ENCODE peak calls at places on chromosome 21, in nine cellular contexts. Z is breast epithelium, C is body of pancreas, I is IMR-90, Q is hepatocyte, B is H9, M is A549, H is cardiac muscle cell, K is stomach. X is an unnamed sample.

GRCh38 chr21:37797403-37797802 is 118.9 kb downstream of the KCNJ6 start:
- DNase-seq in Z (no peak), C (no peak), I (no peak), Q (no peak), B (no peak), M (no peak), H (no peak), K (no peak), X (no peak)

GRCh38 chr21:38769253-38769780 is 36.4 kb upstream of the ETS2 start:
- DNase-seq in Z (no peak), C (no peak), I (peak; percentile 94), Q (peak; percentile 38), B (no peak), M (no peak), H (peak; percentile 25), K (no peak), X (no peak)

GRCh38 chr21:22728091-22728490 is 1729.9 kb downstream of the NCAM2 start:
- DNase-seq in Z (no peak), C (no peak), I (no peak), Q (no peak), B (no peak), M (no peak), H (no peak), K (no peak), X (no peak)

GRCh38 chr21:18801468-18801867 is 397.9 kb upstream of the TMPRSS15 start:
- DNase-seq in Z (no peak), C (no peak), I (no peak), Q (peak; percentile 24), B (no peak), M (no peak), H (peak; percentile 1), K (peak; percentile 27), X (no peak)

GRCh38 chr21:37412603-37413360 is 46.2 kb downstream of the DYRK1A start:
- DNase-seq in Z (no peak), C (no peak), I (peak; percentile 75), Q (no peak), B (no peak), M (no peak), H (peak; percentile 30), K (no peak), X (no peak)

GRCh38 chr21:44354775-44355771 is 1.7 kb downstream of the TRPM2 start:
- DNase-seq in Z (no peak), C (no peak), I (no peak), Q (no peak), B (no peak), M (no peak), H (no peak), K (no peak), X (no peak)

GRCh38 chr21:36860736-36861594 is 105.5 kb downstream of the HLCS start:
- DNase-seq in Z (no peak), C (peak; percentile 35), I (peak; percentile 79), Q (peak; percentile 56), B (no peak), M (no peak), H (peak; percentile 75), K (no peak), X (no peak)

GRCh38 chr21:16891821-16892220 is 621.0 kb upstream of the CXADR start:
- DNase-seq in Z (peak; percentile 61), C (no peak), I (peak; percentile 60), Q (no peak), B (no peak), M (no peak), H (peak; percentile 79), K (no peak), X (no peak)

GRCh38 chr21:44371596-44371995 is 18.2 kb downstream of the TRPM2 start:
- DNase-seq in Z (no peak), C (no peak), I (no peak), Q (no peak), B (no peak), M (no peak), H (no peak), K (no peak), X (no peak)

GRCh38 chr21:38352536-38353219 is 95.9 kb downstream of the KCNJ15 start:
- DNase-seq in Z (peak; percentile 30), C (peak; percentile 69), I (peak; percentile 76), Q (peak; percentile 79), B (peak; percentile 66), M (peak; percentile 47), H (peak; percentile 80), K (peak; percentile 79), X (no peak)

GRCh38 chr21:24781146-24781545 is 826.1 kb downstream of the MRPL39 start:
- DNase-seq in Z (no peak), C (no peak), I (no peak), Q (no peak), B (no peak), M (no peak), H (no peak), K (no peak), X (no peak)

GRCh38 chr21:17542371-17542992 is 29.6 kb downstream of the CXADR start:
- DNase-seq in Z (no peak), C (no peak), I (no peak), Q (no peak), B (no peak), M (no peak), H (no peak), K (no peak), X (no peak)

GRCh38 chr21:37560385-37560784 is 193.8 kb downstream of the DYRK1A start:
- DNase-seq in Z (no peak), C (no peak), I (no peak), Q (no peak), B (no peak), M (no peak), H (no peak), K (no peak), X (no peak)

GRCh38 chr21:43817157-43818086 is 28.0 kb downstream of the RRP1 start:
- DNase-seq in Z (no peak), C (no peak), I (no peak), Q (no peak), B (no peak), M (no peak), H (no peak), K (no peak), X (no peak)

GRCh38 chr21:44424608-44425306 is 30.6 kb upstream of the LRRC3 start:
- DNase-seq in Z (no peak), C (no peak), I (no peak), Q (no peak), B (peak; percentile 26), M (no peak), H (no peak), K (no peak), X (peak; percentile 3)

DNA sequence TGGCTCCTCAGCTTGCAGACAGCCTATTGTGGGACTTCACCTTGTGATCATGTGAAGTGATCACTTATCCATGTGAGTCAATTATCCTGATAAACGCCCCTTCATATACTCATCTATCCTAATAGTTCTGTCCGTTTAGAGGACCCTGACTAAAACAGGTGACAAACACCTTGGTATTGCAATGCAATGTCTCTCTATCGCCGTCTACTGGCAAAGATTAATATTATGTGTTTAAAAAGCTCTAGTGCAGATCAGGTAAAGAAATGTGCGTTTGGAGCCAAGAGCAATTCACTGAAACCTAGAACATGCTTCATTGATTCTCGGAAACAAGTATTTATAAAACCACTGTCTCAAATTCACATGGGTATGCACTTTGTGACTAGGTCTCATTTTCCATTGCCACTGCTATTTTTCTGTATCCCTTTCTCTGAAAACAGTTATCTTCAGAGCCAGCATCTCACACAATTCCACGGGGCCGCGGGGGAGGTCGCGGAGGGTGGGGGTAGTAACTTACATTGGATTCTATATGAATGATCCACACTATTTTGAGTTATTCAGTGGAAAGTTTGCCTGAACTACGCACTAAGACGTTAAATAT is 554.6 kb upstream of the NCAM2 start:
- DNase-seq in Z (no peak), C (no peak), I (no peak), Q (peak; percentile 58), B (no peak), M (no peak), H (no peak), K (no peak), X (no peak)
- TF ChIP-seq CTCF in Z (no peak), C (peak; percentile 22), I (no peak), Q (peak; percentile 55), B (peak; percentile 90), M (no peak), H (no peak), K (no peak), X (no peak)

DNA sequence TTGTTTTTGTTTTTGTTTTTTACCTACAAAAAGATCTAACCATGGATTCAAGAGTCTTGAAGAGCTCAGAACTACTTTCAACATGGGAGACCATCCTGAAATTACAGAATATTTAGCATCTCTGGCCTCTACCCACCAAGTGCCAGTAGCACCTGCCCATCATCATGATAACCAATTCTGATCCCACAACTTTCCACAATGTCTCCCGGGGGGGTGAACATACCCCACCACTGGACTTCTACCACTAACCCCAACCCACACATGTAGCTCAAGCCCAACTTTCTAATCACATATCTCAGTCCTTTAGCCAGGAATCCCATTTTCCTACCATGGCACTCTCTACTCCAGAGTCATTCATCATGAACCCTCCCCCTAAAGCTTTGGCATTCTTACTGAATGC is 15.7 kb upstream of the IFNAR2 start:
- DNase-seq in Z (no peak), C (no peak), I (no peak), Q (no peak), B (no peak), M (no peak), H (no peak), K (no peak), X (no peak)
- H3K4me1 ChIP-seq in Z (no peaks in the 10 kb centered on the region), C (peaks cover 4% of the 10 kb centered on the region), I (peaks cover 9% of the 10 kb centered on the region), Q (peaks cover 9% of the 10 kb centered on the region), B (no peaks in the 10 kb centered on the region), M (no peaks in the 10 kb centered on the region), H (peaks cover 4% of the 10 kb centered on the region), K (no peaks in the 10 kb centered on the region), X (peaks cover 3% of the 10 kb centered on the region)

DNA sequence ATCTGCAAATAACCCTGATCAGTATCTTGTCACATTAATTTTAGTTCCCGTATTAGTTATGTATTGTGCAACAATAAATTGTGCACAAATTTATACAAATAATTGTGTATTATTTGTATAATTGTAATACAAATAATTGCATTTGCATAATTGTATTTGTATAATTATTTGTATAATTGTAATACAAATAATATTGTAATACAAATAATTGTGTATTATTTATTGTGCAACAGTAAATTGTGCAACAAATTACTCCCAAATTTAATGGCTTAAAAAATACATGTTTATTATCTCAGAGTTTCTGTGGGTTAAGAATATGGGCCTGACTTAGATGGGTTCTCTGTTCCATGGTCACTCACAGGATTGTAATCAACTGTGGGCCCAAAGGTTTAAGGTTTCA is 86.2 kb upstream of the SAMSN1 start:
- DNase-seq in Z (no peak), C (no peak), I (no peak), Q (no peak), B (no peak), M (no peak), H (no peak), K (no peak), X (no peak)
- H3K27ac ChIP-seq in Z (no peak overlapping the region), C (no peak overlapping the region), I (no peak overlapping the region), Q (no peak overlapping the region), B (no peak overlapping the region), M (no peak overlapping the region), H (no peak overlapping the region), K (no peak overlapping the region), X (no peak overlapping the region)

GRCh38 chr21:40471103-40471502 is 375.9 kb downstream of the DSCAM start:
- DNase-seq in Z (no peak), C (no peak), I (no peak), Q (no peak), B (no peak), M (no peak), H (no peak), K (no peak), X (no peak)

GRCh38 chr21:40465382-40465781 is 381.6 kb downstream of the DSCAM start:
- DNase-seq in Z (no peak), C (no peak), I (no peak), Q (no peak), B (no peak), M (no peak), H (no peak), K (no peak), X (no peak)

GRCh38 chr21:40472026-40472425 is 374.9 kb downstream of the DSCAM start:
- DNase-seq in Z (no peak), C (no peak), I (no peak), Q (no peak), B (no peak), M (no peak), H (no peak), K (no peak), X (no peak)

GRCh38 chr21:40466893-40467483 is 380.0 kb downstream of the DSCAM start:
- DNase-seq in Z (no peak), C (peak; percentile 43), I (no peak), Q (peak; percentile 62), B (no peak), M (no peak), H (no peak), K (no peak), X (no peak)
- TF ChIP-seq CTCF in Z (peak; percentile 48), C (peak; percentile 6), I (peak; percentile 18), Q (peak; percentile 76), B (peak; percentile 77), M (peak; percentile 50), H (no peak), K (no peak), X (no peak)